ENCODE peak calls at places on chromosomes 5 and 9, in seven cellular contexts. N, R, T, K, G, H and V are unnamed samples.

GRCh38 chr5:106959447-106959846 is 711.3 kb downstream of the EFNA5 start:
- DNase-seq in T (no peak), N (no peak), K (no peak), R (no peak), H (no peak), G (no peak), V (no peak)

GRCh38 chr9:133991964-133992779 is at the start of gene VAV2:
- DNase-seq in K (peak; percentile 87), T (peak; percentile 30), R (peak; percentile 83), G (peak; percentile 56), H (peak; percentile 60), N (peak; percentile 77), V (peak; percentile 58)

GRCh38 chr9:34995288-34996060 is 5.9 kb downstream of the DNAJB5 start:
- DNase-seq in G (no peak), T (no peak), K (no peak), N (peak; percentile 87), H (no peak), R (no peak), V (no peak)

GRCh38 chr5:178205010-178205748 is 846 bp downstream of the HNRNPAB start:
- DNase-seq in K (peak; percentile 94), T (peak; percentile 70), N (peak; percentile 89), H (peak; percentile 88), R (peak; percentile 84), G (peak; percentile 46), V (peak; percentile 84)

GRCh38 chr9:133954862-133955529 is 37.1 kb downstream of the VAV2 start:
- DNase-seq in N (no peak), T (no peak), G (no peak), H (peak; percentile 63), K (peak; percentile 74), R (no peak), V (no peak)

GRCh38 chr5:140588311-140589070 is 23.9 kb downstream of the SLC35A4 start:
- DNase-seq in H (no peak), T (no peak), K (no peak), R (no peak), N (peak; percentile 70), G (no peak), V (no peak)

GRCh38 chr5:76199321-76200318 is 116.4 kb downstream of the SV2C start:
- DNase-seq in G (no peak), N (no peak), H (no peak), T (no peak), R (no peak), K (no peak), V (no peak)

GRCh38 chr9:124868511-124869465 is 6.9 kb downstream of the ARPC5L start:
- DNase-seq in H (peak; percentile 89), N (peak; percentile 93), T (peak; percentile 67), G (peak; percentile 72), R (peak; percentile 93), K (peak; percentile 96), V (peak; percentile 85)

GRCh38 chr9:21906878-21907277 is 87.3 kb downstream of the CDKN2A start:
- DNase-seq in N (peak; percentile 7), K (no peak), H (no peak), T (no peak), R (no peak), G (no peak), V (no peak)

GRCh38 chr5:133713746-133714145 is 101.4 kb upstream of the FSTL4 start:
- DNase-seq in H (no peak), K (no peak), R (no peak), T (no peak), G (no peak), N (no peak), V (no peak)

GRCh38 chr5:98816574-98817222 is 43.2 kb downstream of the RGMB start:
- DNase-seq in R (no peak), K (no peak), G (no peak), H (no peak), N (no peak), T (no peak), V (peak; percentile 76)

GRCh38 chr5:96468956-96469355 is 35.9 kb upstream of the PCSK1 start:
- DNase-seq in K (no peak), G (no peak), H (no peak), T (no peak), R (no peak), N (no peak), V (no peak)

GRCh38 chr9:123867971-123868370 is 62.0 kb downstream of the DENND1A start:
- DNase-seq in H (no peak), G (no peak), R (no peak), T (no peak), K (no peak), N (no peak), V (no peak)

GRCh38 chr5:59745422-59745863 is 148.1 kb downstream of the PDE4D start:
- DNase-seq in H (no peak), K (no peak), G (no peak), T (no peak), N (peak; percentile 86), R (no peak), V (no peak)

GRCh38 chr5:59744531-59744992 is 149.0 kb downstream of the PDE4D start:
- DNase-seq in T (no peak), R (no peak), H (no peak), N (peak; percentile 71), K (no peak), G (no peak), V (no peak)

GRCh38 chr5:59749782-59750520 is 143.6 kb downstream of the PDE4D start:
- DNase-seq in N (peak; percentile 29), R (no peak), H (no peak), G (no peak), K (no peak), T (no peak), V (no peak)

GRCh38 chr5:59741599-59741998 is 151.9 kb downstream of the PDE4D start:
- DNase-seq in G (no peak), T (no peak), N (no peak), R (no peak), H (no peak), K (no peak), V (no peak)

GRCh38 chr5:59746261-59746765 is 147.2 kb downstream of the PDE4D start:
- DNase-seq in T (no peak), R (no peak), N (peak; percentile 88), K (no peak), H (no peak), G (no peak), V (no peak)
- H3K27ac ChIP-seq in T (peak overlapping the region; percentile 48), R (no peak overlapping the region), N (peak overlapping the region; percentile 65), K (no peak overlapping the region), H (no peak overlapping the region), G (no peak overlapping the region), V (no peak overlapping the region)

DNA sequence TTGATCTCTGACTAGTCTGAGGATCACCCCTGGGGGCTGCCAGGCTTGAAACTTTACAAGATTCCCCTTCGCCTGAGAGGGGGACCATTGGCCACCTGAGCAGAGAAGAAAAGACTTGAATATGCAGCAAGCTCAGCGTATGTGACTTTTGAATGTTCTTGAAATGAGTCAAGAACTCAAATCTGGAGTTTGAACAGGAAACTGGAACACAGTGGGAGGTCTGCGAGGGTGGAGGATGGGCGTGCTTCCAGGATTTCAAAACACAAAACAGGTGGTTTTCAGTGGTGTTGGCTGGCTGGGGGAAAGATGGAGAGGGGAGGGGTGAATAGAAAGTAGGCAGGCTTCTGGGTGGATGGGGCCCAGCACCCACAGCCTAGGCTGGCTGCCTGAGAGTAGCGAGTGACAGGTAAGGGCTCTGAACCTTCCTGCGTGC is 40.6 kb downstream of the TMEM174 start:
- DNase-seq in T (peak; percentile 84), R (peak; percentile 60), H (no peak), K (no peak), N (peak; percentile 69), G (no peak), V (no peak)
- H3K27ac ChIP-seq in T (peak overlapping the region; percentile 21), R (no peak overlapping the region), H (no peak overlapping the region), K (no peak overlapping the region), N (no peak overlapping the region), G (no peak overlapping the region), V (no peak overlapping the region)

GRCh38 chr5:79753863-79754645 is 64.4 kb downstream of the CMYA5 start:
- DNase-seq in T (no peak), G (no peak), N (no peak), K (no peak), H (no peak), R (no peak), V (no peak)
- H3K27ac ChIP-seq in T (no peak overlapping the region), G (no peak overlapping the region), N (no peak overlapping the region), K (no peak overlapping the region), H (no peak overlapping the region), R (no peak overlapping the region), V (no peak overlapping the region)

DNA sequence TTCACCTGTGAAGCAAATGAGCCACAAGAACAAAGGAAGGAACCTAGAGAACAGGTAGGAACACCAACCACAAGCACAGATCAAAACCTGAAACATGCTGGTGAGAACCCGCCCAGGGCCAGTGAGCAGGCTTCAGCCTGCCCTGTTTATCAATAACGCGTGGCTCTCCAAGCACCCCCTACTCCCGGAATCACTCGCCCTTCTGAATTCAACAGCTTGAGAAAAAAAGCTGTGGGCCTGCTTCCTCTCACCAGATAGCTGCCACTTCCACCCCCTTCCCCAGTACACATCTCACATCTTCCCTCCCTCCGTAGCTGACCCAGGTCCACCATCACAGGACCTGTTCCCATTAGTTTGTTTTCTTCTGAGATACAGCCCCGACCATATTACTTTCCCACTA is 30.4 kb downstream of the B4GALT1 start:
- DNase-seq in T (no peak), R (no peak), H (no peak), G (no peak), K (no peak), N (no peak), V (no peak)
- H3K27ac ChIP-seq in T (no peak overlapping the region), R (no peak overlapping the region), H (no peak overlapping the region), G (no peak overlapping the region), K (peak overlapping the region; percentile 3), N (no peak overlapping the region), V (no peak overlapping the region)